ENCODE peak calls at places on chromosomes 3 and 15, in nine cellular contexts. Q is activated CD8-positive, alpha-beta memory T cell treated with anti-CD3 and anti-CD28 coated beads for 48 hours; K is AG08396; G is HT1080; Z is foreskin melanocyte; H is stimulated activated CD8-positive, alpha-beta memory T cell treated with anti-CD3 and anti-CD28 coated beads, Interleukin-2, amount 100 ng/mL, for 48 hours; T is SIG-M5; I is NCI-H460; N is BE2C. L is an unnamed sample.

GRCh38 chr3:165195628-165196576 is at the start of gene SLITRK3:
- DNase-seq in Q (no peak), K (no peak), G (no peak), Z (no peak), H (no peak), T (no peak), I (no peak), N (peak), L (no peak)

GRCh38 chr15:41894791-41895463 is 1.1 kb upstream of the SPTBN5 start:
- DNase-seq in Q (peak), K (peak), G (peak), Z (no peak), H (peak), T (peak), I (no peak), N (peak), L (peak)

GRCh38 chr3:59895972-59896371 is 846.1 kb upstream of the CFAP20DC start:
- DNase-seq in Q (no peak), K (no peak), G (no peak), Z (no peak), H (no peak), T (no peak), I (no peak), N (no peak), L (no peak)

GRCh38 chr15:93235321-93235720 is 146.3 kb upstream of the RGMA start:
- DNase-seq in Q (no peak), K (no peak), G (no peak), Z (no peak), H (no peak), T (no peak), I (no peak), N (no peak), L (no peak)

GRCh38 chr3:138412821-138413531 is 21.4 kb upstream of the ESYT3 start:
- DNase-seq in Q (no peak), K (peak), G (peak), Z (no peak), H (no peak), T (peak), I (no peak), N (no peak), L (no peak)

GRCh38 chr15:76359152-76359551 is 22.6 kb downstream of the ISL2 start:
- DNase-seq in Q (no peak), K (no peak), G (no peak), Z (no peak), H (no peak), T (no peak), I (no peak), N (no peak), L (no peak)

GRCh38 chr15:51025454-51025846 is 69.3 kb downstream of the TNFAIP8L3 start:
- DNase-seq in Q (no peak), K (no peak), G (no peak), Z (no peak), H (no peak), T (no peak), I (no peak), N (no peak), L (no peak)

GRCh38 chr3:141851411-141851810 is 25.0 kb upstream of the ATP1B3 start:
- DNase-seq in Q (no peak), K (no peak), G (peak), Z (no peak), H (no peak), T (no peak), I (no peak), N (no peak), L (no peak)

GRCh38 chr3:164732166-164732565 is 346.1 kb downstream of the SI start:
- DNase-seq in Q (no peak), K (no peak), G (no peak), Z (no peak), H (no peak), T (no peak), I (no peak), N (no peak), L (no peak)

GRCh38 chr3:15490158-15490557 is 31.3 kb downstream of the COLQ start:
- DNase-seq in Q (no peak), K (no peak), G (no peak), Z (no peak), H (no peak), T (no peak), I (no peak), N (no peak), L (no peak)

GRCh38 chr15:48063411-48063985 is 57.3 kb upstream of the SLC24A5 start:
- DNase-seq in Q (no peak), K (no peak), G (no peak), Z (no peak), H (no peak), T (no peak), I (no peak), N (no peak), L (no peak)

GRCh38 chr3:129690406-129690805 is 83.9 kb upstream of the PLXND1 start:
- DNase-seq in Q (no peak), K (peak), G (peak), Z (peak), H (no peak), T (peak), I (peak), N (peak), L (peak)

GRCh38 chr3:67526246-67526645 is 128.2 kb downstream of the SUCLG2 start:
- DNase-seq in Q (no peak), K (peak), G (peak), Z (peak), H (no peak), T (no peak), I (no peak), N (no peak), L (peak)

GRCh38 chr15:38531509-38531908 is 33.1 kb downstream of the RASGRP1 start:
- DNase-seq in Q (no peak), K (no peak), G (peak), Z (peak), H (no peak), T (no peak), I (peak), N (no peak), L (peak)

GRCh38 chr3:170585008-170585936 is 603 bp downstream of the SLC7A14 start:
- DNase-seq in Q (no peak), K (peak), G (no peak), Z (no peak), H (no peak), T (no peak), I (no peak), N (peak), L (no peak)

GRCh38 chr3:195099976-195100755 is 170.8 kb downstream of the XXYLT1 start:
- DNase-seq in Q (no peak), K (no peak), G (no peak), Z (no peak), H (no peak), T (no peak), I (no peak), N (no peak), L (no peak)

GRCh38 chr3:197750863-197751737 is 1.4 kb downstream of the FYTTD1 start:
- DNase-seq in Q (peak), K (peak), G (peak), Z (peak), H (peak), T (no peak), I (no peak), N (peak), L (peak)

GRCh38 chr15:91411570-91411969 is 311.5 kb downstream of the SV2B start:
- DNase-seq in Q (no peak), K (no peak), G (no peak), Z (no peak), H (no peak), T (no peak), I (no peak), N (no peak), L (no peak)

L was measured in SW480.